ENCODE peak calls at places on chromosome 16, in four cellular contexts. One of them, this sample, is unnamed.

GRCh38 chr16:31367875-31368274 is 12.9 kb downstream of the ITGAX start:
- DNase-seq in stimulated activated CD8-positive, alpha-beta memory T cell treated with anti-CD3 and anti-CD28 coated beads, Interleukin-15, amount 100 ng/mL, for 4 hours: no peak
- DNase-seq in non-pigmented ciliary epithelial cell: no peak
- DNase-seq in K562: no peak
- DNase-seq in this sample: no peak

GRCh38 chr16:81570189-81570846 is 125.7 kb downstream of the CMIP start:
- DNase-seq in stimulated activated CD8-positive, alpha-beta memory T cell treated with anti-CD3 and anti-CD28 coated beads, Interleukin-15, amount 100 ng/mL, for 4 hours: no peak
- DNase-seq in non-pigmented ciliary epithelial cell: no peak
- DNase-seq in K562: no peak
- DNase-seq in this sample: no peak

GRCh38 chr16:10682604-10683003 is 12.1 kb downstream of the TEKT5 start:
- DNase-seq in stimulated activated CD8-positive, alpha-beta memory T cell treated with anti-CD3 and anti-CD28 coated beads, Interleukin-15, amount 100 ng/mL, for 4 hours: no peak
- DNase-seq in non-pigmented ciliary epithelial cell: no peak
- DNase-seq in K562: no peak
- DNase-seq in this sample: no peak

GRCh38 chr16:85006639-85007038 is 4.7 kb downstream of the ZDHHC7 start:
- DNase-seq in stimulated activated CD8-positive, alpha-beta memory T cell treated with anti-CD3 and anti-CD28 coated beads, Interleukin-15, amount 100 ng/mL, for 4 hours: no peak
- DNase-seq in non-pigmented ciliary epithelial cell: no peak
- DNase-seq in K562: no peak
- DNase-seq in this sample: no peak

GRCh38 chr16:79542196-79542859 is 58.2 kb downstream of the MAF start:
- DNase-seq in stimulated activated CD8-positive, alpha-beta memory T cell treated with anti-CD3 and anti-CD28 coated beads, Interleukin-15, amount 100 ng/mL, for 4 hours: no peak
- DNase-seq in non-pigmented ciliary epithelial cell: no peak
- DNase-seq in K562: no peak
- DNase-seq in this sample: no peak

GRCh38 chr16:10782628-10783027 is 36.0 kb downstream of the TVP23A start:
- DNase-seq in stimulated activated CD8-positive, alpha-beta memory T cell treated with anti-CD3 and anti-CD28 coated beads, Interleukin-15, amount 100 ng/mL, for 4 hours: no peak
- DNase-seq in non-pigmented ciliary epithelial cell: no peak
- DNase-seq in K562: no peak
- DNase-seq in this sample: no peak

GRCh38 chr16:14215941-14216340 is 144.8 kb downstream of the MRTFB start:
- DNase-seq in stimulated activated CD8-positive, alpha-beta memory T cell treated with anti-CD3 and anti-CD28 coated beads, Interleukin-15, amount 100 ng/mL, for 4 hours: no peak
- DNase-seq in non-pigmented ciliary epithelial cell: no peak
- DNase-seq in K562: no peak
- DNase-seq in this sample: no peak

GRCh38 chr16:88045820-88046303 is 94.6 kb downstream of the BANP start:
- DNase-seq in stimulated activated CD8-positive, alpha-beta memory T cell treated with anti-CD3 and anti-CD28 coated beads, Interleukin-15, amount 100 ng/mL, for 4 hours: no peak
- DNase-seq in non-pigmented ciliary epithelial cell: no peak
- DNase-seq in K562: no peak
- DNase-seq in this sample: no peak

GRCh38 chr16:29811896-29812665 is at the start of gene PRRT2:
- DNase-seq in stimulated activated CD8-positive, alpha-beta memory T cell treated with anti-CD3 and anti-CD28 coated beads, Interleukin-15, amount 100 ng/mL, for 4 hours: no peak
- DNase-seq in non-pigmented ciliary epithelial cell: no peak
- DNase-seq in K562: peak
- DNase-seq in this sample: no peak

GRCh38 chr16:25210758-25211157 is 6.0 kb upstream of the AQP8 start:
- DNase-seq in stimulated activated CD8-positive, alpha-beta memory T cell treated with anti-CD3 and anti-CD28 coated beads, Interleukin-15, amount 100 ng/mL, for 4 hours: no peak
- DNase-seq in non-pigmented ciliary epithelial cell: peak
- DNase-seq in K562: peak
- DNase-seq in this sample: no peak

GRCh38 chr16:68696514-68696913 is 40.6 kb upstream of the CDH1 start:
- DNase-seq in stimulated activated CD8-positive, alpha-beta memory T cell treated with anti-CD3 and anti-CD28 coated beads, Interleukin-15, amount 100 ng/mL, for 4 hours: no peak
- DNase-seq in non-pigmented ciliary epithelial cell: no peak
- DNase-seq in K562: no peak
- DNase-seq in this sample: no peak

GRCh38 chr16:25064967-25065366 is 46.6 kb upstream of the LCMT1 start:
- DNase-seq in stimulated activated CD8-positive, alpha-beta memory T cell treated with anti-CD3 and anti-CD28 coated beads, Interleukin-15, amount 100 ng/mL, for 4 hours: no peak
- DNase-seq in non-pigmented ciliary epithelial cell: no peak
- DNase-seq in K562: no peak
- DNase-seq in this sample: no peak

GRCh38 chr16:15034266-15035162 is 21.4 kb downstream of the NTAN1 start:
- DNase-seq in stimulated activated CD8-positive, alpha-beta memory T cell treated with anti-CD3 and anti-CD28 coated beads, Interleukin-15, amount 100 ng/mL, for 4 hours: no peak
- DNase-seq in non-pigmented ciliary epithelial cell: no peak
- DNase-seq in K562: no peak
- DNase-seq in this sample: no peak

GRCh38 chr16:85028638-85029412 is 1.2 kb downstream of the KIAA0513 start:
- DNase-seq in stimulated activated CD8-positive, alpha-beta memory T cell treated with anti-CD3 and anti-CD28 coated beads, Interleukin-15, amount 100 ng/mL, for 4 hours: peak
- DNase-seq in non-pigmented ciliary epithelial cell: no peak
- DNase-seq in K562: no peak
- DNase-seq in this sample: peak

GRCh38 chr16:14193316-14193871 is 122.3 kb downstream of the MRTFB start:
- DNase-seq in stimulated activated CD8-positive, alpha-beta memory T cell treated with anti-CD3 and anti-CD28 coated beads, Interleukin-15, amount 100 ng/mL, for 4 hours: no peak
- DNase-seq in non-pigmented ciliary epithelial cell: no peak
- DNase-seq in K562: no peak
- DNase-seq in this sample: no peak